ENCODE peak calls at places on chromosomes 3 and 15, in seven cellular contexts. H, D, Q, N, R, K and Z are unnamed samples.

GRCh38 chr3:110644203-110644602 is 427.4 kb upstream of the NECTIN3 start:
- DNase-seq in H (no peak), D (no peak), Q (no peak), N (no peak), R (no peak), K (no peak), Z (no peak)

GRCh38 chr3:109023656-109024254 is 70.1 kb upstream of the GUCA1C start:
- DNase-seq in H (peak), D (peak), Q (peak), N (peak), R (peak), K (peak), Z (peak)

GRCh38 chr3:147404000-147404799 is 2.1 kb downstream of the ZIC4 start:
- DNase-seq in H (no peak), D (no peak), Q (no peak), N (no peak), R (no peak), K (no peak), Z (no peak)

GRCh38 chr3:197186887-197187588 is 111.4 kb downstream of the DLG1 start:
- DNase-seq in H (no peak), D (peak), Q (peak), N (no peak), R (peak), K (peak), Z (peak)

GRCh38 chr3:158845748-158846350 is 44.0 kb downstream of the MFSD1 start:
- DNase-seq in H (no peak), D (peak), Q (peak), N (peak), R (peak), K (peak), Z (peak)

GRCh38 chr3:171457263-171458055 is 2.7 kb downstream of the TNIK start:
- DNase-seq in H (no peak), D (peak), Q (no peak), N (no peak), R (no peak), K (no peak), Z (no peak)

GRCh38 chr3:69900331-69900730 is 99.2 kb upstream of the SAMMSON start:
- DNase-seq in H (no peak), D (no peak), Q (no peak), N (no peak), R (no peak), K (peak), Z (no peak)

GRCh38 chr15:41965441-41966413 is 6.6 kb downstream of the EHD4 start:
- DNase-seq in H (no peak), D (no peak), Q (no peak), N (no peak), R (no peak), K (no peak), Z (no peak)

GRCh38 chr3:130609166-130609574 is 92.2 kb downstream of the COL6A6 start:
- DNase-seq in H (no peak), D (no peak), Q (no peak), N (no peak), R (no peak), K (no peak), Z (no peak)

GRCh38 chr15:40550381-40551037 is 14.3 kb downstream of the CCDC32 start:
- DNase-seq in H (no peak), D (peak), Q (no peak), N (no peak), R (peak), K (no peak), Z (no peak)

GRCh38 chr3:54891540-54891897 is 36.3 kb downstream of the LRTM1 start:
- DNase-seq in H (no peak), D (peak), Q (peak), N (no peak), R (no peak), K (peak), Z (peak)

GRCh38 chr3:129016366-129016724 is 15.2 kb downstream of the EFCC1 start:
- DNase-seq in H (peak), D (peak), Q (no peak), N (peak), R (no peak), K (peak), Z (peak)

GRCh38 chr3:151047636-151048035 is 37.8 kb upstream of the MED12L start:
- DNase-seq in H (no peak), D (peak), Q (peak), N (no peak), R (no peak), K (no peak), Z (no peak)

GRCh38 chr15:68576253-68577236 is 2.2 kb upstream of the CORO2B start:
- DNase-seq in H (no peak), D (no peak), Q (no peak), N (no peak), R (no peak), K (no peak), Z (no peak)

GRCh38 chr3:126509565-126510322 is 7.8 kb downstream of the UROC1 start:
- DNase-seq in H (no peak), D (no peak), Q (no peak), N (no peak), R (no peak), K (no peak), Z (no peak)

GRCh38 chr3:138945646-138946553 is 1.0 kb downstream of the FOXL2 start:
- DNase-seq in H (no peak), D (no peak), Q (peak), N (no peak), R (peak), K (peak), Z (no peak)

GRCh38 chr15:68518785-68519430 is 59.9 kb upstream of the CORO2B start:
- DNase-seq in H (no peak), D (no peak), Q (no peak), N (no peak), R (no peak), K (no peak), Z (no peak)

GRCh38 chr3:54321515-54321914 is 199.2 kb downstream of the CACNA2D3 start:
- DNase-seq in H (no peak), D (no peak), Q (no peak), N (no peak), R (no peak), K (peak), Z (peak)

GRCh38 chr3:157088133-157088488 is 71.8 kb downstream of the CCNL1 start:
- DNase-seq in H (no peak), D (no peak), Q (no peak), N (no peak), R (no peak), K (no peak), Z (peak)

GRCh38 chr3:14730703-14731102 is 55.8 kb downstream of the C3orf20 start:
- DNase-seq in H (no peak), D (no peak), Q (no peak), N (no peak), R (no peak), K (no peak), Z (no peak)

GRCh38 chr3:170689218-170689874 is 103.5 kb upstream of the SLC7A14 start:
- DNase-seq in H (no peak), D (no peak), Q (peak), N (no peak), R (no peak), K (peak), Z (peak)

GRCh38 chr3:110341047-110341446 is 730.6 kb upstream of the NECTIN3 start:
- DNase-seq in H (no peak), D (no peak), Q (peak), N (no peak), R (no peak), K (peak), Z (peak)